ENCODE peak calls at places on chromosomes 3 and 15, in ten cellular contexts. L is fibroblast of lung, D is nephron progenitor cell, J is fibroblast of mammary gland, O is cardiac fibroblast, P is AG04450, X is CD14-positive monocyte, E is HFFc6, C is mucosa of descending colon, N is glutamatergic neuron. W is an unnamed sample.

GRCh38 chr3:154885016-154885415 is 195.1 kb upstream of the MME start:
- DNase-seq in L (peak; percentile 89), D (no peak), J (peak; percentile 80), O (peak; percentile 64), P (peak; percentile 30), X (no peak), E (peak; percentile 33), C (no peak), N (no peak), W (peak; percentile 38)

GRCh38 chr3:39754549-39754948 is 54.9 kb upstream of the MYRIP start:
- DNase-seq in L (no peak), D (no peak), J (no peak), O (no peak), P (no peak), X (no peak), E (no peak), C (no peak), N (no peak), W (no peak)

GRCh38 chr15:89954541-89954940 is 41.8 kb upstream of the ARPIN start:
- DNase-seq in L (no peak), D (no peak), J (no peak), O (no peak), P (no peak), X (no peak), E (no peak), C (no peak), N (no peak), W (no peak)

GRCh38 chr3:49415931-49416601 is 3.8 kb downstream of the TCTA start:
- DNase-seq in L (no peak), D (no peak), J (no peak), O (no peak), P (no peak), X (peak; percentile 57), E (no peak), C (peak; percentile 62), N (no peak), W (no peak)

GRCh38 chr3:120642368-120642948 is 39.6 kb downstream of the HGD start:
- DNase-seq in L (peak; percentile 3), D (no peak), J (peak; percentile 75), O (peak; percentile 84), P (peak; percentile 58), X (no peak), E (peak; percentile 77), C (no peak), N (no peak), W (peak; percentile 56)

GRCh38 chr3:127775398-127776109 is 46.8 kb downstream of the MGLL start:
- DNase-seq in L (peak; percentile 80), D (peak; percentile 22), J (peak; percentile 80), O (peak; percentile 77), P (peak; percentile 43), X (no peak), E (peak; percentile 40), C (no peak), N (peak; percentile 76), W (peak; percentile 68)

GRCh38 chr3:123660900-123661299 is 76.0 kb upstream of the HACD2 start:
- DNase-seq in L (peak; percentile 99), D (no peak), J (peak; percentile 97), O (peak; percentile 98), P (peak; percentile 94), X (no peak), E (peak; percentile 90), C (peak; percentile 91), N (no peak), W (peak; percentile 98)

GRCh38 chr15:80804970-80805495 is 25.9 kb downstream of the CEMIP start:
- DNase-seq in L (no peak), D (no peak), J (no peak), O (no peak), P (no peak), X (no peak), E (no peak), C (no peak), N (no peak), W (no peak)

GRCh38 chr3:101722394-101723173 is 1.8 kb upstream of the CEP97 start:
- DNase-seq in L (no peak), D (no peak), J (no peak), O (no peak), P (no peak), X (no peak), E (no peak), C (no peak), N (no peak), W (no peak)

GRCh38 chr3:50418845-50419244 is 59.5 kb upstream of the TMEM115 start:
- DNase-seq in L (peak; percentile 2), D (no peak), J (peak; percentile 13), O (peak; percentile 2), P (no peak), X (no peak), E (peak; percentile 8), C (no peak), N (no peak), W (peak; percentile 22)

GRCh38 chr3:196868297-196868661 is 559 bp downstream of the SENP5 start:
- DNase-seq in L (peak; percentile 5), D (peak; percentile 56), J (peak; percentile 13), O (peak; percentile 27), P (no peak), X (peak; percentile 45), E (no peak), C (no peak), N (peak; percentile 60), W (peak; percentile 36)

GRCh38 chr15:35442734-35443133 is 103.2 kb downstream of the DPH6 start:
- DNase-seq in L (peak; percentile 18), D (no peak), J (no peak), O (peak; percentile 36), P (no peak), X (no peak), E (no peak), C (no peak), N (no peak), W (no peak)

GRCh38 chr3:10929978-10930620 is 62.4 kb upstream of the SLC6A1 start:
- DNase-seq in L (no peak), D (no peak), J (no peak), O (no peak), P (no peak), X (no peak), E (no peak), C (no peak), N (no peak), W (no peak)

GRCh38 chr15:80770356-80770705 is 8.8 kb upstream of the CEMIP start:
- DNase-seq in L (no peak), D (no peak), J (peak; percentile 45), O (peak; percentile 27), P (no peak), X (no peak), E (no peak), C (no peak), N (no peak), W (no peak)

GRCh38 chr3:130846181-130846580 is 47.7 kb upstream of the ATP2C1 start:
- DNase-seq in L (no peak), D (no peak), J (no peak), O (no peak), P (no peak), X (no peak), E (no peak), C (no peak), N (no peak), W (no peak)

GRCh38 chr3:96813820-96814580 is 394 bp upstream of the EPHA6 start:
- DNase-seq in L (peak; percentile 46), D (peak; percentile 72), J (peak; percentile 48), O (peak; percentile 57), P (no peak), X (no peak), E (peak; percentile 25), C (no peak), N (peak; percentile 75), W (peak; percentile 49)
- TF ChIP-seq CTCF in L (peak; percentile 11), D (no peak), J (no peak), O (no peak), P (peak; percentile 24), X (no peak), E (no peak), C (no peak), N (no peak), W (peak; percentile 40)

DNA sequence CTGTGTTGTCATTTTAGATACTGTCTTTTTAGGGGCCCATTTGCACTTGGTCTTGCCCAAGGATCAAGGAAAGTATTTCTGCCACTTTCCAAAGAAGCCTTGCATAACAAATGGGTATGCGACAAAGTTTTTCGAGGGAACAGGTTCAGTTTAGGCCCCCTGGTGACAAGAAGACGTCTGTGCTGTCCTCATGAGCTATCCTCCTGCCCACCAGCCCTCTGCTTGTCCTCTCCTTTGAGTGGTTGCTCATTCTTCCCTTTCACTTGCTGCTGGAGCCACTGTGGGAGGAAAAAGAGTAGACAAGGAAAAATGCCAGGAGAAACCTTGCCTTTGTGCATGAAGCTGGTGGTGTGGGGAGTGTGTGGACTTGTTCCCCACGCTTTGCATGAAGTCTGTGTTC is 171.9 kb downstream of the CACNA2D3 start:
- DNase-seq in L (no peak), D (no peak), J (no peak), O (no peak), P (no peak), X (no peak), E (no peak), C (no peak), N (no peak), W (no peak)
- TF ChIP-seq CTCF in L (no peak), D (peak; percentile 12), J (no peak), O (no peak), P (no peak), X (no peak), E (no peak), C (no peak), N (no peak), W (no peak)

DNA sequence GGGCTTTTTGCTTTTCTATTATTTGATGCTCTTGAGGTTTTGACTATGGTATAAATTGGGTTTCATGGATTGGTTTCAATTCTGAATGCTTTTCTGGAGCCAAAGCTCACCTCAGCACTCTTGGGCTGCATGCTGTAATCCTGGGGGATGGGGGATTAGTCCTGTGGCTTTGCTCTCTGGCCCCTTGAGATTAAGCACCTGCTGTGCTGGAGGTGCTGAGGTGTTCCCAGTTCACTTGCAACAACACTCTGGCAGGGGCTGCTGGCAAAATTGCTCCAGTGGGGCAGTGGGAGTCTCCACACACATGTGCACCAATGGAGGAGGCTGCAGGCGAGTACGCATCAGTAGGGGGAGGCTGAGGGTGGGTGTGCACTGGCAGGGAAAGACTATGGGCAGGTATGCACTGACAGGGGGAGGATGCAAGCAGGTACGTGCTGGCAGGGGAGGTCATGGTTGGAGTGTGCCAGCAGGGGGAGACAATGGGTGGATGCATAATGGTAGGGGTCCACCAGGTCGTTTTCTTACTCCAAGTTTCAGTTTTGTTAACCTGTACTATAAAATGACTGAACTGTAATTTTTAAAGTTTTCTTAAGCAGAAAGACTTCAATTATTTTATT is 489.2 kb downstream of the FGF12 start:
- DNase-seq in L (no peak), D (peak; percentile 15), J (no peak), O (no peak), P (no peak), X (no peak), E (no peak), C (no peak), N (peak; percentile 23), W (no peak)
- TF ChIP-seq CTCF in L (no peak), D (no peak), J (no peak), O (no peak), P (no peak), X (no peak), E (no peak), C (no peak), N (peak; percentile 28), W (no peak)

DNA sequence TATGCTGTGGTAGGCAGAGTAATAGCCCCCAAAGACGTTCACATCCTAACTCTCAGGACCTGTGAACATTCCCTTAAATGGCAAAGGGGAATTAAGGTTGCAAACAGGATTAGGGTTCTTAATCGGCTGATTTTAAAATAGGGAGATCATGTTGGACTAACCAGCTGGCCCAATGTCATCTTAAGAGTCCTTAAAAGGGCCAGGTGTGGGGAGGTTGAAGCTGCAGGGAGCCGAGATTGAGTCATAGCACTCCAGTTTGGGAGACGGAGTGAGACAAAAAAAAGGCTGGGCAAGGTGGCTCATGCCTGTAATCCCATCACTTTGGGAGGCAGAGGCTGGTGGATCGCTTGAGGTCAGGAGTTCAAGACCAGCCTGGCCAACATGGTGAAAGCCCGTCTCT is 1.6 kb upstream of the FLNB start:
- DNase-seq in L (no peak), D (no peak), J (no peak), O (no peak), P (no peak), X (no peak), E (no peak), C (no peak), N (no peak), W (no peak)
- TF ChIP-seq CTCF in L (no peak), D (no peak), J (no peak), O (no peak), P (no peak), X (no peak), E (no peak), C (no peak), N (no peak), W (no peak)

W was measured in fibroblast of villous mesenchyme.